ENCODE peak calls at places on chromosomes 5 and 9, in seven cellular contexts. One of them, this sample, is unnamed.
A peak's percentile ranks its signal among the peaks of the same experiment; 100 is the strongest.

GRCh38 chr9:121609845-121610637 is 41.4 kb upstream of the DAB2IP start:
- DNase-seq in IMR-90: peak; percentile 92
- DNase-seq in breast epithelium: peak; percentile 73
- DNase-seq in tibial nerve: no peak
- DNase-seq in A549: peak; percentile 80
- DNase-seq in transverse colon: no peak
- DNase-seq in uterus: peak; percentile 75
- DNase-seq in this sample: no peak

GRCh38 chr5:154756203-154756870 is 1.2 kb downstream of the LARP1 start:
- DNase-seq in tibial nerve: peak; percentile 20
- DNase-seq in IMR-90: no peak
- DNase-seq in A549: no peak
- DNase-seq in uterus: peak; percentile 33
- DNase-seq in breast epithelium: peak; percentile 58
- DNase-seq in transverse colon: peak; percentile 60
- DNase-seq in this sample: no peak

GRCh38 chr9:100052375-100052774 is 46.4 kb downstream of the ERP44 start:
- DNase-seq in tibial nerve: no peak
- DNase-seq in IMR-90: no peak
- DNase-seq in transverse colon: no peak
- DNase-seq in uterus: no peak
- DNase-seq in A549: no peak
- DNase-seq in breast epithelium: no peak
- DNase-seq in this sample: no peak

GRCh38 chr9:136864996-136865767 is 926 bp downstream of the EDF1 start:
- DNase-seq in breast epithelium: no peak
- DNase-seq in transverse colon: peak; percentile 11
- DNase-seq in uterus: no peak
- DNase-seq in A549: no peak
- DNase-seq in tibial nerve: no peak
- DNase-seq in IMR-90: no peak
- DNase-seq in this sample: no peak

GRCh38 chr9:130072515-130073235 is 19.0 kb downstream of the GPR107 start:
- DNase-seq in uterus: no peak
- DNase-seq in transverse colon: no peak
- DNase-seq in tibial nerve: no peak
- DNase-seq in A549: no peak
- DNase-seq in IMR-90: peak; percentile 66
- DNase-seq in breast epithelium: no peak
- DNase-seq in this sample: no peak

GRCh38 chr5:38607396-38607795 is 51.0 kb upstream of the LIFR start:
- DNase-seq in tibial nerve: no peak
- DNase-seq in IMR-90: peak; percentile 97
- DNase-seq in transverse colon: no peak
- DNase-seq in A549: no peak
- DNase-seq in uterus: no peak
- DNase-seq in breast epithelium: no peak
- DNase-seq in this sample: no peak

GRCh38 chr5:172189693-172190296 is 1.8 kb upstream of the STK10 start:
- DNase-seq in tibial nerve: no peak
- DNase-seq in transverse colon: no peak
- DNase-seq in IMR-90: no peak
- DNase-seq in breast epithelium: no peak
- DNase-seq in A549: no peak
- DNase-seq in uterus: no peak
- DNase-seq in this sample: no peak

GRCh38 chr5:76111510-76112174 is 28.5 kb downstream of the SV2C start:
- DNase-seq in IMR-90: no peak
- DNase-seq in A549: no peak
- DNase-seq in uterus: no peak
- DNase-seq in tibial nerve: no peak
- DNase-seq in transverse colon: no peak
- DNase-seq in breast epithelium: no peak
- DNase-seq in this sample: no peak

GRCh38 chr5:179865471-179866240 is 7.0 kb upstream of the MRNIP start:
- DNase-seq in A549: no peak
- DNase-seq in uterus: no peak
- DNase-seq in transverse colon: no peak
- DNase-seq in breast epithelium: no peak
- DNase-seq in IMR-90: no peak
- DNase-seq in tibial nerve: no peak
- DNase-seq in this sample: no peak

GRCh38 chr5:148713735-148714508 is 59.6 kb upstream of the HTR4 start:
- DNase-seq in A549: no peak
- DNase-seq in transverse colon: no peak
- DNase-seq in breast epithelium: no peak
- DNase-seq in IMR-90: no peak
- DNase-seq in tibial nerve: no peak
- DNase-seq in uterus: no peak
- DNase-seq in this sample: no peak

GRCh38 chr5:149498724-149499336 is 52.4 kb downstream of the CSNK1A1 start:
- DNase-seq in IMR-90: no peak
- DNase-seq in tibial nerve: no peak
- DNase-seq in uterus: no peak
- DNase-seq in breast epithelium: no peak
- DNase-seq in A549: no peak
- DNase-seq in transverse colon: no peak
- DNase-seq in this sample: no peak

GRCh38 chr5:116075117-116075910 is 9.5 kb upstream of the COMMD10 start:
- DNase-seq in breast epithelium: no peak
- DNase-seq in IMR-90: no peak
- DNase-seq in uterus: no peak
- DNase-seq in A549: no peak
- DNase-seq in tibial nerve: no peak
- DNase-seq in transverse colon: no peak
- DNase-seq in this sample: no peak

GRCh38 chr9:21047315-21047714 is 15.9 kb upstream of the HACD4 start:
- DNase-seq in transverse colon: no peak
- DNase-seq in uterus: no peak
- DNase-seq in breast epithelium: no peak
- DNase-seq in IMR-90: no peak
- DNase-seq in A549: no peak
- DNase-seq in tibial nerve: no peak
- DNase-seq in this sample: no peak

GRCh38 chr9:34086889-34087288 is 38.2 kb upstream of the UBAP2 start:
- DNase-seq in tibial nerve: no peak
- DNase-seq in uterus: no peak
- DNase-seq in transverse colon: no peak
- DNase-seq in A549: no peak
- DNase-seq in IMR-90: peak; percentile 6
- DNase-seq in breast epithelium: no peak
- DNase-seq in this sample: no peak

GRCh38 chr5:108360280-108360679 is 21.6 kb downstream of the FBXL17 start:
- DNase-seq in uterus: no peak
- DNase-seq in transverse colon: no peak
- DNase-seq in tibial nerve: no peak
- DNase-seq in A549: no peak
- DNase-seq in breast epithelium: no peak
- DNase-seq in IMR-90: no peak
- DNase-seq in this sample: no peak

GRCh38 chr5:142145106-142145900 is 36.7 kb downstream of the NDFIP1 start:
- DNase-seq in uterus: peak; percentile 42
- DNase-seq in IMR-90: peak; percentile 68
- DNase-seq in A549: peak; percentile 57
- DNase-seq in breast epithelium: no peak
- DNase-seq in tibial nerve: peak; percentile 56
- DNase-seq in transverse colon: peak; percentile 61
- DNase-seq in this sample: no peak

GRCh38 chr9:98168952-98169488 is 23.4 kb downstream of the CORO2A start:
- DNase-seq in A549: no peak
- DNase-seq in IMR-90: peak; percentile 68
- DNase-seq in transverse colon: peak; percentile 63
- DNase-seq in breast epithelium: peak; percentile 48
- DNase-seq in tibial nerve: peak; percentile 18
- DNase-seq in uterus: no peak
- DNase-seq in this sample: no peak

GRCh38 chr5:1246711-1247431 is 21.7 kb downstream of the SLC6A18 start:
- DNase-seq in A549: peak; percentile 26
- DNase-seq in transverse colon: peak; percentile 35
- DNase-seq in tibial nerve: no peak
- DNase-seq in uterus: no peak
- DNase-seq in IMR-90: no peak
- DNase-seq in breast epithelium: no peak
- DNase-seq in this sample: no peak

GRCh38 chr5:73544429-73545402 is 20.7 kb downstream of the ANKRA2 start:
- DNase-seq in uterus: no peak
- DNase-seq in breast epithelium: peak; percentile 63
- DNase-seq in tibial nerve: no peak
- DNase-seq in A549: no peak
- DNase-seq in IMR-90: no peak
- DNase-seq in transverse colon: peak; percentile 82
- DNase-seq in this sample: no peak
- TF ChIP-seq POLR2A in uterus: no peak
- TF ChIP-seq POLR2A in breast epithelium: no peak
- TF ChIP-seq POLR2A in tibial nerve: no peak
- TF ChIP-seq POLR2A in A549: no peak
- TF ChIP-seq POLR2A in IMR-90: no peak
- TF ChIP-seq POLR2A in transverse colon: no peak
- TF ChIP-seq POLR2A in this sample: no peak

DNA sequence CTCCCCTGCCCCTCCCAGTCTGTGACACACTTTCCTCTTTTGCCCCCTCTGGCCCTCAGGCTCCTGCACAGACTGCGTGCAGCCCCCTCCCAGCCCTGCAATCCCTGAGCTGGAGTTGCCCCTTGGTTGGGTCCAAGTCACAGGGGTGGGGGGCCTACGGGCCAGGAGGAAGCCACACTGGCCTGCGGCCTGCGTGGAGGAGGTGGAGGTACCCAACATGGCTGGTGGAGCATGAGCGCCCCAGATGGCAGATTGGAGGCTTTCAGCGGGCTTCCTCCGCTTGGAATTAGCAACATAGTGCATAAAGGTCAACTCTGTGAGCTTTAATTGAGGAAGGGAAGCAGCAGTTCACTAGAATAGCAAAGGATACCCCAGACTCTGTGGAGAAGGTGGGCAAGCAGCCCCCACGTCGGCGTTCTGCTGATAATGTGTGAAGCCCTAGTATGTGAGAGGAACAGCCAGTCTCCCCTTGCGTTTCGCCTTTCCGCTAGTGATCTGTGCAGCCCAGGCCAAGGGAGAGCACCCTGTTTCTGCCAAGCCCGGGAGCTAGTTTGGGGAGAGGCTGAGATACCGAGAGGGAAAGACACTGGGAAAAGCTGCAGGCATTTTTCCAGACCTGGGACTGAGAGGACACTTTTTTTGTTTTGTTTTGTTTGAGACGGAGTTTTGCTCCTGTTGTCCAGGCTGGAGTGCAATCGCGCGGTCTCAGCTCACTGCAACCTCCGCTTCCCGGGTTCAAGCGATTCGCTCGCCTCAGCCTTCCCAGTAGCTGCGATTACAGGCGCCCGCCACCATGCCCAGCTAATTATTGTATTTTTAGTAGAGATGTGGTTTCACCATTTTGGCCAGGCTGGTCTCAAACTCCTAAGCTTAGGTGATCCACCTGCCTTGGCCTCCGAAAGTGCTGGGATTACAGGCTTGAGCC is 35.3 kb upstream of the MACIR start:
- DNase-seq in transverse colon: no peak
- DNase-seq in tibial nerve: no peak
- DNase-seq in A549: no peak
- DNase-seq in breast epithelium: no peak
- DNase-seq in uterus: no peak
- DNase-seq in IMR-90: no peak
- DNase-seq in this sample: no peak
- TF ChIP-seq CTCF in transverse colon: no peak
- TF ChIP-seq CTCF in tibial nerve: no peak
- TF ChIP-seq CTCF in A549: no peak
- TF ChIP-seq CTCF in breast epithelium: no peak
- TF ChIP-seq CTCF in uterus: no peak
- TF ChIP-seq CTCF in IMR-90: no peak
- TF ChIP-seq CTCF in this sample: no peak

DNA sequence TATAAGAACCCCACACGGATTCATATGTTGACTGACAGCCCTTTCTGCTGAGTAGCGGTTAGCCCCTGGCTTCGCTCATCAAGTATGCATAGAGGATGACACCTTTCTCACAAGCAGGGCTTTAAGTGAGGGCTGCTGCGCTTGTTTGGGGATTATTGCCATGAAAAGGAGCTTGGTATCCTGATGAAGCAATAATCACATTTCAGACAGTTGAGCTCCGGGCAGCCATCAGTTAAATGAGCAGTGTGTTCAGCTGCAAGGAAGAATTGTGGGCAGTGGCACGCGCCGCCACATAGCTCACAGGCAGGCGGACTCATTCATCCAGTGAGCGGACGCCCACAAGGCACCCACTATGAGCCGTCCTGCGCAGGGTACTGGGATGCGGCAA is 77.6 kb downstream of the NEK6 start:
- DNase-seq in breast epithelium: no peak
- DNase-seq in tibial nerve: no peak
- DNase-seq in transverse colon: no peak
- DNase-seq in A549: no peak
- DNase-seq in uterus: no peak
- DNase-seq in IMR-90: no peak
- DNase-seq in this sample: no peak
- H3K27ac ChIP-seq in breast epithelium: no peak overlapping the region
- H3K27ac ChIP-seq in tibial nerve: no peak overlapping the region
- H3K27ac ChIP-seq in transverse colon: no peak overlapping the region
- H3K27ac ChIP-seq in A549: no peak overlapping the region
- H3K27ac ChIP-seq in uterus: no peak overlapping the region
- H3K27ac ChIP-seq in IMR-90: no peak overlapping the region
- H3K27ac ChIP-seq in this sample: no peak overlapping the region

GRCh38 chr5:54745599-54745998 is 228.0 kb downstream of the SNX18 start:
- DNase-seq in IMR-90: no peak
- DNase-seq in tibial nerve: no peak
- DNase-seq in A549: no peak
- DNase-seq in uterus: no peak
- DNase-seq in transverse colon: no peak
- DNase-seq in breast epithelium: no peak
- DNase-seq in this sample: peak; percentile 79

GRCh38 chr5:54741711-54742110 is 224.2 kb downstream of the SNX18 start:
- DNase-seq in A549: no peak
- DNase-seq in breast epithelium: no peak
- DNase-seq in transverse colon: no peak
- DNase-seq in uterus: no peak
- DNase-seq in tibial nerve: no peak
- DNase-seq in IMR-90: no peak
- DNase-seq in this sample: no peak

GRCh38 chr5:54742417-54742889 is 224.9 kb downstream of the SNX18 start:
- DNase-seq in transverse colon: peak; percentile 24
- DNase-seq in tibial nerve: no peak
- DNase-seq in A549: peak; percentile 19
- DNase-seq in IMR-90: peak; percentile 80
- DNase-seq in uterus: no peak
- DNase-seq in breast epithelium: no peak
- DNase-seq in this sample: peak; percentile 86

GRCh38 chr5:54743997-54744788 is 226.6 kb downstream of the SNX18 start:
- DNase-seq in breast epithelium: no peak
- DNase-seq in A549: no peak
- DNase-seq in IMR-90: peak; percentile 99
- DNase-seq in uterus: no peak
- DNase-seq in tibial nerve: no peak
- DNase-seq in transverse colon: peak; percentile 46
- DNase-seq in this sample: peak; percentile 74

DNA sequence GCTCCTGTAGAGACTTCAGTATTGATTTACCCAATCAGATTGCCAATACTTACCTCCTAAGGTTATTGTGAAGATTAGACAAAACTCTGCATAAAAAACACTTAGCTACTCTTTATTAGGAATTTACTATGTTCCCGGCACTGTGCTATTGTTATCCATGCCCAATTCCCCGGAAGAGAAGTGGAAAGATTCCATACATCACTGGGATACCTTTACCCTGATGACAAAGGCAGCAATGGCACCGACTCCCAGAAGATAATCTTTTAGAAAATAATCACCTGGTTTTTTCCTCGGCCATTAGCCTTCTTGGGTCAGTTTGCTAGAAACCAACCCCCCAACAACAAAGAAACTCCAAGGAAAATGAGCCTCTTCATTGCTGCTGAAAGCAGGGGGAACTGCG is 226.0 kb downstream of the SNX18 start:
- DNase-seq in tibial nerve: no peak
- DNase-seq in uterus: no peak
- DNase-seq in breast epithelium: no peak
- DNase-seq in transverse colon: no peak
- DNase-seq in IMR-90: no peak
- DNase-seq in A549: no peak
- DNase-seq in this sample: peak; percentile 34
- TF ChIP-seq POLR2A in tibial nerve: no peak
- TF ChIP-seq POLR2A in uterus: no peak
- TF ChIP-seq POLR2A in breast epithelium: no peak
- TF ChIP-seq POLR2A in transverse colon: no peak
- TF ChIP-seq POLR2A in IMR-90: no peak
- TF ChIP-seq POLR2A in A549: no peak
- TF ChIP-seq POLR2A in this sample: no peak

This sample was measured in esophagus muscularis mucosa.